ENCODE peak calls at places on chromosome 4, in nine cellular contexts. Y is stromal cell of bone marrow, L is Right ventricle myocardium superior, V is hepatocyte, O is amniotic epithelial cell, F is astrocyte of the spinal cord, P is heart left ventricle, M is foreskin melanocyte, B is BJ. G is an unnamed sample.

GRCh38 chr4:113292371-113293042 is 243.1 kb downstream of the ANK2 start:
- DNase-seq in V (peak), B (no peak), Y (no peak), M (no peak), P (no peak), O (no peak), L (peak), F (peak), G (no peak)

GRCh38 chr4:146585761-146586333 is 52.8 kb upstream of the POU4F2 start:
- DNase-seq in F (peak), Y (peak), P (no peak), O (peak), B (peak), V (peak), M (no peak), L (no peak), G (no peak)

GRCh38 chr4:8688041-8688907 is 95.7 kb downstream of the CPZ start:
- DNase-seq in M (no peak), O (no peak), B (no peak), L (no peak), P (no peak), V (peak), F (no peak), Y (no peak), G (peak)

GRCh38 chr4:68864438-68865177 is 48.8 kb downstream of the UGT2B10 start:
- DNase-seq in L (no peak), Y (no peak), O (no peak), V (peak), B (no peak), P (no peak), F (no peak), M (no peak), G (no peak)

GRCh38 chr4:101279377-101279871 is 67.9 kb downstream of the PPP3CA start:
- DNase-seq in P (peak), Y (peak), B (peak), V (peak), F (peak), L (no peak), M (peak), O (peak), G (peak)

GRCh38 chr4:169033660-169034059 is 23.6 kb upstream of the CBR4 start:
- DNase-seq in M (no peak), Y (no peak), B (no peak), V (no peak), F (no peak), L (no peak), O (no peak), P (no peak), G (no peak)

GRCh38 chr4:40199179-40199670 is 2.4 kb downstream of the RHOH start:
- DNase-seq in M (no peak), O (no peak), V (no peak), B (no peak), L (no peak), Y (no peak), F (no peak), P (no peak), G (no peak)

GRCh38 chr4:156378053-156378665 is 424.5 kb upstream of the CTSO start:
- DNase-seq in Y (peak), P (no peak), M (peak), V (peak), B (no peak), O (peak), L (no peak), F (peak), G (peak)

GRCh38 chr4:77959566-77960338 is 97.1 kb downstream of the MRPL1 start:
- DNase-seq in P (no peak), O (peak), B (no peak), V (peak), Y (peak), L (no peak), F (peak), M (peak), G (peak)